ENCODE peak calls at places on chromosomes 4 and X, in four cellular contexts. One of them, this sample, is unnamed.

GRCh38 chr4:33722800-33723511 is 2521.4 kb downstream of the ARAP2 start:
- DNase-seq in head of caudate nucleus: no peak
- DNase-seq in CD4-positive, alpha-beta T cell: no peak
- DNase-seq in NCI-H2081: peak
- DNase-seq in this sample: no peak

GRCh38 chr4:11618666-11619282 is 190.1 kb upstream of the HS3ST1 start:
- DNase-seq in head of caudate nucleus: no peak
- DNase-seq in CD4-positive, alpha-beta T cell: no peak
- DNase-seq in NCI-H2081: no peak
- DNase-seq in this sample: no peak

GRCh38 chrX:94814216-94814615 is 1140.2 kb downstream of the FAM133A start:
- DNase-seq in head of caudate nucleus: no peak
- DNase-seq in CD4-positive, alpha-beta T cell: no peak
- DNase-seq in NCI-H2081: no peak
- DNase-seq in this sample: no peak

GRCh38 chr4:153152453-153153338 is 51.5 kb upstream of the TRIM2 start:
- DNase-seq in head of caudate nucleus: peak
- DNase-seq in CD4-positive, alpha-beta T cell: peak
- DNase-seq in NCI-H2081: peak
- DNase-seq in this sample: peak

GRCh38 chrX:116272328-116272727 is 101.8 kb downstream of the AGTR2 start:
- DNase-seq in head of caudate nucleus: no peak
- DNase-seq in CD4-positive, alpha-beta T cell: no peak
- DNase-seq in NCI-H2081: no peak
- DNase-seq in this sample: no peak

GRCh38 chr4:95092762-95093161 is 335.0 kb downstream of the BMPR1B start:
- DNase-seq in head of caudate nucleus: no peak
- DNase-seq in CD4-positive, alpha-beta T cell: no peak
- DNase-seq in NCI-H2081: peak
- DNase-seq in this sample: no peak

GRCh38 chr4:25474690-25475089 is 97.6 kb downstream of the ANAPC4 start:
- DNase-seq in head of caudate nucleus: no peak
- DNase-seq in CD4-positive, alpha-beta T cell: no peak
- DNase-seq in NCI-H2081: no peak
- DNase-seq in this sample: no peak

GRCh38 chr4:94758141-94758699 is 465 bp downstream of the BMPR1B start:
- DNase-seq in head of caudate nucleus: peak
- DNase-seq in CD4-positive, alpha-beta T cell: no peak
- DNase-seq in NCI-H2081: no peak
- DNase-seq in this sample: no peak

GRCh38 chrX:40104649-40105015 is 6.9 kb upstream of the BCOR start:
- DNase-seq in head of caudate nucleus: no peak
- DNase-seq in CD4-positive, alpha-beta T cell: no peak
- DNase-seq in NCI-H2081: no peak
- DNase-seq in this sample: no peak

GRCh38 chr4:74675673-74676279 is 118.5 kb downstream of the BTC start:
- DNase-seq in head of caudate nucleus: no peak
- DNase-seq in CD4-positive, alpha-beta T cell: no peak
- DNase-seq in NCI-H2081: peak
- DNase-seq in this sample: peak

GRCh38 chr4:79174855-79175254 is 151.0 kb downstream of the NAA11 start:
- DNase-seq in head of caudate nucleus: no peak
- DNase-seq in CD4-positive, alpha-beta T cell: no peak
- DNase-seq in NCI-H2081: no peak
- DNase-seq in this sample: no peak

GRCh38 chr4:138761638-138762205 is 253.9 kb upstream of the NOCT start:
- DNase-seq in head of caudate nucleus: no peak
- DNase-seq in CD4-positive, alpha-beta T cell: no peak
- DNase-seq in NCI-H2081: no peak
- DNase-seq in this sample: no peak

GRCh38 chr4:7645158-7645557 is 210.4 kb upstream of the PSAPL1 start:
- DNase-seq in head of caudate nucleus: no peak
- DNase-seq in CD4-positive, alpha-beta T cell: no peak
- DNase-seq in NCI-H2081: no peak
- DNase-seq in this sample: no peak

GRCh38 chrX:123060986-123061385 is 123.1 kb upstream of the GRIA3 start:
- DNase-seq in head of caudate nucleus: no peak
- DNase-seq in CD4-positive, alpha-beta T cell: no peak
- DNase-seq in NCI-H2081: no peak
- DNase-seq in this sample: no peak

GRCh38 chr4:158139086-158139485 is 33.7 kb downstream of the GASK1B start:
- DNase-seq in head of caudate nucleus: no peak
- DNase-seq in CD4-positive, alpha-beta T cell: no peak
- DNase-seq in NCI-H2081: no peak
- DNase-seq in this sample: no peak

GRCh38 chr4:159451006-159451405 is 348.1 kb downstream of the RAPGEF2 start:
- DNase-seq in head of caudate nucleus: no peak
- DNase-seq in CD4-positive, alpha-beta T cell: no peak
- DNase-seq in NCI-H2081: no peak
- DNase-seq in this sample: no peak

GRCh38 chrX:56113785-56114436 is 118.2 kb upstream of the KLF8 start:
- DNase-seq in head of caudate nucleus: no peak
- DNase-seq in CD4-positive, alpha-beta T cell: no peak
- DNase-seq in NCI-H2081: no peak
- DNase-seq in this sample: no peak

GRCh38 chr4:113684534-113685091 is 76.9 kb downstream of the CAMK2D start:
- DNase-seq in head of caudate nucleus: peak
- DNase-seq in CD4-positive, alpha-beta T cell: no peak
- DNase-seq in NCI-H2081: no peak
- DNase-seq in this sample: no peak

GRCh38 chr4:145690610-145691009 is 10.7 kb downstream of the C4orf51 start:
- DNase-seq in head of caudate nucleus: no peak
- DNase-seq in CD4-positive, alpha-beta T cell: no peak
- DNase-seq in NCI-H2081: no peak
- DNase-seq in this sample: no peak

GRCh38 chr4:149845643-149846208 is 30.1 kb upstream of the IQCM start:
- DNase-seq in head of caudate nucleus: no peak
- DNase-seq in CD4-positive, alpha-beta T cell: no peak
- DNase-seq in NCI-H2081: peak
- DNase-seq in this sample: no peak

GRCh38 chr4:79232555-79232954 is 93.3 kb downstream of the NAA11 start:
- DNase-seq in head of caudate nucleus: no peak
- DNase-seq in CD4-positive, alpha-beta T cell: no peak
- DNase-seq in NCI-H2081: no peak
- DNase-seq in this sample: no peak

GRCh38 chr4:105179539-105180401 is 33.1 kb downstream of the TET2 start:
- DNase-seq in head of caudate nucleus: no peak
- DNase-seq in CD4-positive, alpha-beta T cell: no peak
- DNase-seq in NCI-H2081: no peak
- DNase-seq in this sample: no peak

GRCh38 chr4:176539785-176540175 is 220.0 kb downstream of the SPCS3 start:
- DNase-seq in head of caudate nucleus: no peak
- DNase-seq in CD4-positive, alpha-beta T cell: no peak
- DNase-seq in NCI-H2081: no peak
- DNase-seq in this sample: no peak

GRCh38 chr4:89800527-89801103 is 36.3 kb downstream of the SNCA start:
- DNase-seq in head of caudate nucleus: no peak
- DNase-seq in CD4-positive, alpha-beta T cell: no peak
- DNase-seq in NCI-H2081: no peak
- DNase-seq in this sample: no peak

GRCh38 chr4:163233321-163233720 is 66.6 kb upstream of the NAF1 start:
- DNase-seq in head of caudate nucleus: no peak
- DNase-seq in CD4-positive, alpha-beta T cell: no peak
- DNase-seq in NCI-H2081: no peak
- DNase-seq in this sample: no peak

GRCh38 chr4:25702848-25703247 is 47.2 kb downstream of the SLC34A2 start:
- DNase-seq in head of caudate nucleus: peak
- DNase-seq in CD4-positive, alpha-beta T cell: no peak
- DNase-seq in NCI-H2081: peak
- DNase-seq in this sample: no peak

GRCh38 chrX:54950730-54951375 is 30.2 kb downstream of the TRO start:
- DNase-seq in head of caudate nucleus: no peak
- DNase-seq in CD4-positive, alpha-beta T cell: no peak
- DNase-seq in NCI-H2081: peak
- DNase-seq in this sample: no peak

GRCh38 chr4:188854451-188854850 is 715.2 kb downstream of the TRIML1 start:
- DNase-seq in head of caudate nucleus: no peak
- DNase-seq in CD4-positive, alpha-beta T cell: no peak
- DNase-seq in NCI-H2081: no peak
- DNase-seq in this sample: no peak

GRCh38 chr4:178745203-178745602 is 1303.0 kb upstream of the AGA start:
- DNase-seq in head of caudate nucleus: no peak
- DNase-seq in CD4-positive, alpha-beta T cell: no peak
- DNase-seq in NCI-H2081: no peak
- DNase-seq in this sample: no peak

This sample was measured in neural crest cell.